ENCODE peak calls at places on chromosomes 5 and 9, in seven cellular contexts. I is HT1080; C is naive thymus-derived CD4-positive, alpha-beta T cell; A is AG09319; B is SJSA1; Z is SK-N-MC; N is GM12878. L is an unnamed sample.
A peak's percentile ranks its signal among the peaks of the same experiment; 100 is the strongest.

GRCh38 chr5:138441221-138441620 is 2.4 kb downstream of the REEP2 start:
- DNase-seq in A (no peak), N (no peak), Z (no peak), B (no peak), I (no peak), C (no peak), L (no peak)

GRCh38 chr9:129102791-129103594 is 7.6 kb downstream of the CRAT start:
- DNase-seq in C (no peak), A (no peak), B (peak; percentile 64), N (no peak), I (peak; percentile 36), Z (no peak), L (no peak)

GRCh38 chr5:89071941-89072331 is 189.0 kb upstream of the MEF2C start:
- DNase-seq in I (no peak), N (peak; percentile 20), B (no peak), Z (no peak), C (no peak), A (no peak), L (no peak)

GRCh38 chr5:39360483-39361071 is 3.7 kb downstream of the C9 start:
- DNase-seq in I (peak; percentile 27), A (no peak), N (no peak), Z (no peak), C (no peak), B (no peak), L (no peak)

GRCh38 chr9:536597-537511 is 304.6 kb upstream of the DMRT1 start:
- DNase-seq in C (peak; percentile 12), A (no peak), N (no peak), B (no peak), I (no peak), Z (no peak), L (no peak)

GRCh38 chr5:52824827-52825226 is 37.1 kb downstream of the ITGA1 start:
- DNase-seq in I (no peak), A (no peak), Z (no peak), N (no peak), C (no peak), B (no peak), L (no peak)

GRCh38 chr5:14174235-14174636 is 31.1 kb downstream of the TRIO start:
- DNase-seq in C (no peak), I (peak; percentile 85), B (no peak), N (peak; percentile 63), Z (no peak), A (no peak), L (no peak)

GRCh38 chr9:86594724-86595123 is 240.5 kb upstream of the TUT7 start:
- DNase-seq in N (no peak), I (no peak), Z (no peak), A (no peak), B (no peak), C (no peak), L (no peak)

GRCh38 chr5:74465724-74466123 is 174.8 kb downstream of the ENC1 start:
- DNase-seq in N (no peak), B (no peak), I (no peak), A (no peak), Z (no peak), C (no peak), L (no peak)

GRCh38 chr9:122444366-122444765 is 33.4 kb downstream of the OR1J1 start:
- DNase-seq in I (no peak), A (peak; percentile 89), N (no peak), Z (no peak), C (no peak), B (no peak), L (no peak)

GRCh38 chr9:93033541-93033940 is 25.0 kb upstream of the SUSD3 start:
- DNase-seq in I (no peak), A (no peak), C (no peak), N (no peak), B (no peak), Z (no peak), L (no peak)

GRCh38 chr9:113352006-113352405 is 2.7 kb downstream of the BSPRY start:
- DNase-seq in I (no peak), A (no peak), Z (no peak), C (no peak), B (no peak), N (no peak), L (no peak)

GRCh38 chr5:179271821-179272325 is 73.4 kb downstream of the ADAMTS2 start:
- DNase-seq in B (peak; percentile 36), A (no peak), N (no peak), I (no peak), Z (no peak), C (no peak), L (no peak)

GRCh38 chr5:43646997-43647396 is 44.0 kb downstream of the NNT start:
- DNase-seq in A (no peak), B (no peak), I (no peak), N (no peak), C (no peak), Z (no peak), L (no peak)

GRCh38 chr5:36739751-36740221 is 133.4 kb downstream of the SLC1A3 start:
- DNase-seq in N (no peak), B (peak; percentile 72), I (peak; percentile 64), A (no peak), Z (peak; percentile 66), C (peak; percentile 55), L (peak; percentile 52)

GRCh38 chr9:10613413-10613812 is 611 bp upstream of the PTPRD start:
- DNase-seq in B (no peak), I (no peak), C (no peak), N (no peak), Z (no peak), A (no peak), L (no peak)

GRCh38 chr5:54442271-54442670 is 13.2 kb upstream of the HSPB3 start:
- DNase-seq in A (no peak), B (no peak), C (no peak), I (no peak), N (no peak), Z (no peak), L (no peak)

GRCh38 chr9:113164536-113165300 is 13.9 kb downstream of the SLC31A2 start:
- DNase-seq in N (no peak), B (no peak), Z (no peak), I (no peak), A (no peak), C (no peak), L (no peak)

GRCh38 chr9:5578698-5579085 is 50.2 kb upstream of the RIC1 start:
- DNase-seq in C (no peak), B (no peak), A (no peak), Z (no peak), I (peak; percentile 54), N (no peak), L (no peak)

GRCh38 chr5:135071311-135071710 is 37.3 kb upstream of the PITX1 start:
- DNase-seq in Z (no peak), N (no peak), C (no peak), I (no peak), B (no peak), A (no peak), L (no peak)

GRCh38 chr9:130908129-130908877 is 11.7 kb upstream of the QRFP start:
- DNase-seq in I (no peak), N (no peak), C (no peak), B (no peak), A (no peak), Z (no peak), L (no peak)

GRCh38 chr5:174446988-174447387 is 277.4 kb upstream of the MSX2 start:
- DNase-seq in A (no peak), Z (no peak), B (no peak), I (no peak), N (no peak), C (no peak), L (no peak)

GRCh38 chr5:24215114-24215513 is 429.7 kb downstream of the CDH10 start:
- DNase-seq in A (no peak), I (no peak), B (no peak), Z (no peak), C (no peak), N (no peak), L (no peak)

GRCh38 chr9:104557179-104557634 is 11.8 kb upstream of the OR13C8 start:
- DNase-seq in I (no peak), A (no peak), N (no peak), B (no peak), C (no peak), Z (no peak), L (no peak)

GRCh38 chr9:103245369-103245768 is 250.2 kb downstream of the CYLC2 start:
- DNase-seq in C (no peak), Z (no peak), N (no peak), I (peak; percentile 54), B (no peak), A (no peak), L (no peak)

GRCh38 chr5:136197462-136198142 is 4.6 kb upstream of the SMIM32 start:
- DNase-seq in I (no peak), B (no peak), C (no peak), N (no peak), Z (no peak), A (no peak), L (no peak)

GRCh38 chr5:11105706-11106105 is 344.7 kb upstream of the DAP start:
- DNase-seq in B (no peak), C (no peak), N (no peak), A (no peak), Z (no peak), I (no peak), L (no peak)

L was measured in central memory CD4-positive, alpha-beta T cell.